ENCODE peak calls at places on chromosomes 12 and 14, in six cellular contexts. B is left ventricle myocardium inferior, H is tibial artery, S is hepatocyte, I is IMR-90, K is body of pancreas. A is an unnamed sample.

GRCh38 chr14:103545219-103545914 is 16.4 kb downstream of the TRMT61A start:
- DNase-seq in K (no peak), I (no peak), H (no peak), B (peak; percentile 14), S (no peak), A (peak; percentile 69)

GRCh38 chr12:115378296-115378695 is 694.3 kb upstream of the TBX3 start:
- DNase-seq in I (no peak), B (no peak), S (no peak), H (no peak), K (no peak), A (no peak)

GRCh38 chr12:115227137-115227615 is 543.2 kb upstream of the TBX3 start:
- DNase-seq in H (no peak), I (peak; percentile 92), K (no peak), B (peak; percentile 33), S (peak; percentile 80), A (no peak)

GRCh38 chr14:72752034-72752412 is 141.9 kb downstream of the DPF3 start:
- DNase-seq in B (no peak), S (no peak), H (no peak), K (no peak), I (no peak), A (no peak)

GRCh38 chr12:106291342-106291741 is 11.2 kb upstream of the TCP11L2 start:
- DNase-seq in I (no peak), S (no peak), B (no peak), H (no peak), K (no peak), A (no peak)

GRCh38 chr12:2341871-2342270 is 289.1 kb downstream of the CACNA1C start:
- DNase-seq in K (no peak), I (peak; percentile 89), S (no peak), H (no peak), B (no peak), A (no peak)

GRCh38 chr14:65940056-65940735 is 527.7 kb downstream of the FUT8 start:
- DNase-seq in H (no peak), S (peak; percentile 32), I (no peak), K (no peak), B (no peak), A (no peak)

GRCh38 chr12:124949779-124950728 is 35.6 kb upstream of the UBC start:
- DNase-seq in K (no peak), B (no peak), H (no peak), I (no peak), S (no peak), A (no peak)

GRCh38 chr12:75476076-75476475 is 4.5 kb upstream of the GLIPR1 start:
- DNase-seq in K (no peak), H (no peak), I (no peak), B (no peak), S (no peak), A (no peak)
- H3K4me1 ChIP-seq in K (no peaks in the 10 kb centered on the region), H (no peaks in the 10 kb centered on the region), I (peaks cover 9% of the 10 kb centered on the region), B (peaks cover 3% of the 10 kb centered on the region), S (peaks cover 4% of the 10 kb centered on the region), A (no peaks in the 10 kb centered on the region)

DNA sequence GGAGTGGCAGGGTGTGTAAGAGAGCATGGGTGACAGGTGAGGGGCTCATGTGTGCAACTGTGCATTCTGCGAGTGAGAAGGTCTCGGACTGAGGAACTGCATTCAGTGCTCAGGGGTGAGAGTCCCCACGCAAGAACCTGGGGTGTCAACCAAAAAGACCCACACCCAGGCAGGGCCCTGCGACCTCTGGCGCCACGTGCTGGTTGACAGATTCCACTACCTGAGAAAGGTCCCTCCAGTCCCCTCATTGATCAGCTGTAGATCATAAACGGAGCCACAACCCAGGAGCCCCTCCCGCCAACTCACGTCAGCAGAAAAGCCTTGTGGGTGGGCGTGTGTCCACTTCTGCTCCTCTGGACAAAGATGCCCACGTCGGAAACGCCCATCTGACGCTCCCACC is 98.7 kb downstream of the ASCL4 start:
- DNase-seq in B (no peak), H (no peak), I (no peak), K (no peak), S (no peak), A (no peak)
- TF ChIP-seq CTCF in B (no peak), H (no peak), I (no peak), K (no peak), S (no peak), A (no peak)

GRCh38 chr12:6608592-6609311 is 1.6 kb upstream of the CHD4 start:
- DNase-seq in I (no peak), S (no peak), K (peak; percentile 29), B (peak; percentile 25), H (no peak), A (no peak)
- H3K4me1 ChIP-seq in I (peaks cover 24% of the 10 kb centered on the region), S (peaks cover 38% of the 10 kb centered on the region), K (peaks cover 41% of the 10 kb centered on the region), B (peaks cover 75% of the 10 kb centered on the region), H (peaks cover 4% of the 10 kb centered on the region), A (peaks cover 47% of the 10 kb centered on the region)

GRCh38 chr12:4939418-4940023 is 29.8 kb downstream of the KCNA1 start:
- DNase-seq in S (no peak), B (no peak), H (no peak), I (no peak), K (no peak), A (no peak)
- TF ChIP-seq CTCF in S (no peak), B (no peak), H (no peak), I (no peak), K (no peak), A (no peak)

GRCh38 chr14:60720391-60720790 is 3.8 kb downstream of the SIX4 start:
- DNase-seq in K (no peak), H (no peak), S (no peak), B (no peak), I (peak; percentile 11), A (no peak)
- H3K4me1 ChIP-seq in K (peaks cover 23% of the 10 kb centered on the region), H (no peaks in the 10 kb centered on the region), S (peaks cover 5% of the 10 kb centered on the region), B (peaks cover 29% of the 10 kb centered on the region), I (peaks cover 10% of the 10 kb centered on the region), A (peaks cover 32% of the 10 kb centered on the region)

GRCh38 chr14:74945261-74945851 is 10.0 kb downstream of the PGF start:
- DNase-seq in S (peak; percentile 62), I (no peak), H (peak; percentile 21), K (peak; percentile 62), B (no peak), A (no peak)
- TF ChIP-seq CTCF in S (peak; percentile 49), I (peak; percentile 44), H (no peak), K (peak; percentile 44), B (peak; percentile 41), A (peak; percentile 28)

DNA sequence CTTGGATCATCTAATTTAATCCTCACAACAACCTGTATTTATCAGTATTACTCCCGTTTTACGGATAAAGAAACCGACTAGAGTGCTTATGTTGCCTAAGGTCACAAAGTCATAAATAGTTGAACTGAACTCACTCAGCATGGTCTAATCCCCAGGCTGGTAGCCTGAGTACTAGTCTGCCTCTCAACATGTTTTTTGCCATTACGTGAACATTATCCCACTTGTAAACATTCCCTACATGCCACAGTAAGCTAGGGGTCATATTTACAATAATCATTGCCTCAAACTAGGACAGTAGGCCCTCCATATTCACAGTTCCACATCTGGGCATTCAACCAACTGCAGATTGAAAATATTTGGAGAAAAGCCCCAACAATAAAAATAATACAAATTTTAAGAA is 12.1 kb downstream of the SNRPF start:
- DNase-seq in B (no peak), K (no peak), I (no peak), H (no peak), S (no peak), A (no peak)
- H3K4me1 ChIP-seq in B (no peaks in the 10 kb centered on the region), K (no peaks in the 10 kb centered on the region), I (no peaks in the 10 kb centered on the region), H (no peaks in the 10 kb centered on the region), S (no peaks in the 10 kb centered on the region), A (no peaks in the 10 kb centered on the region)

GRCh38 chr14:92690171-92691011 is 58.0 kb downstream of the LGMN start:
- DNase-seq in K (peak; percentile 64), I (peak; percentile 59), B (no peak), H (no peak), S (peak; percentile 77), A (no peak)
- TF ChIP-seq CTCF in K (peak; percentile 71), I (peak; percentile 49), B (peak; percentile 65), H (no peak), S (peak; percentile 58), A (peak; percentile 25)

GRCh38 chr14:92645841-92646478 is 102.5 kb downstream of the LGMN start:
- DNase-seq in K (no peak), S (no peak), B (no peak), I (peak; percentile 92), H (no peak), A (peak; percentile 32)
- H3K4me1 ChIP-seq in K (no peaks in the 10 kb centered on the region), S (peaks cover 8% of the 10 kb centered on the region), B (peaks cover 29% of the 10 kb centered on the region), I (peaks cover 50% of the 10 kb centered on the region), H (peaks cover 3% of the 10 kb centered on the region), A (peaks cover 23% of the 10 kb centered on the region)